ENCODE peak calls at places on chromosomes 7 and 10, in ten cellular contexts. O is T-helper 2 cell; I is HEK293T; V is CD8-positive, alpha-beta T cell; G is lower lobe of right lung; K is GM10248; X is NCI-H1436; A is NCI-H1105 treated with DMSO at 0.1 percent for 48 hours; H is mammary epithelial cell; W is WTC11. N is an unnamed sample.

GRCh38 chr7:90446137-90446899 is 23.1 kb upstream of the PTTG1IP2 start:
- DNase-seq in K (no peak), I (no peak), O (no peak), W (no peak), H (no peak), X (no peak), V (no peak), A (no peak), G (no peak), N (no peak)

GRCh38 chr10:105729428-105729827 is 1088.3 kb downstream of the SORCS3 start:
- DNase-seq in G (no peak), V (no peak), W (no peak), K (no peak), I (no peak), H (no peak), A (no peak), O (no peak), X (no peak), N (no peak)

GRCh38 chr7:100407285-100408180 is 21.0 kb downstream of the ZCWPW1 start:
- DNase-seq in V (peak), H (peak), O (peak), X (peak), G (no peak), W (no peak), A (peak), K (peak), I (peak), N (peak)

GRCh38 chr7:50379082-50379481 is 71.1 kb downstream of the FIGNL1 start:
- DNase-seq in V (no peak), A (peak), I (no peak), G (no peak), H (peak), K (no peak), X (peak), W (peak), O (no peak), N (no peak)

GRCh38 chr7:144885453-144885852 is 49.6 kb upstream of the TPK1 start:
- DNase-seq in K (no peak), O (no peak), W (no peak), A (no peak), V (no peak), X (no peak), G (no peak), H (no peak), I (no peak), N (no peak)

GRCh38 chr10:122343135-122343800 is 31.2 kb upstream of the PLEKHA1 start:
- DNase-seq in K (no peak), G (no peak), X (no peak), V (no peak), O (no peak), I (no peak), A (no peak), H (no peak), W (no peak), N (no peak)

GRCh38 chr7:3455826-3456444 is 154.9 kb downstream of the SDK1 start:
- DNase-seq in H (no peak), X (no peak), W (no peak), K (no peak), I (no peak), V (no peak), O (no peak), G (no peak), A (no peak), N (no peak)

GRCh38 chr7:50552921-50553320 is 12.3 kb downstream of the DDC start:
- DNase-seq in X (no peak), V (no peak), W (no peak), G (no peak), I (no peak), A (no peak), O (no peak), H (peak), K (no peak), N (peak)

GRCh38 chr10:97764519-97764931 is 7.3 kb downstream of the SFRP5 start:
- DNase-seq in V (no peak), G (peak), A (no peak), W (no peak), H (no peak), O (no peak), X (no peak), I (no peak), K (no peak), N (peak)

GRCh38 chr10:5563991-5564536 is 39.3 kb downstream of the CALML3 start:
- DNase-seq in K (no peak), V (peak), A (no peak), X (no peak), W (no peak), G (peak), I (no peak), O (peak), H (peak), N (no peak)

GRCh38 chr10:47367646-47368045 is 16.4 kb downstream of the ZNF488 start:
- DNase-seq in W (no peak), K (no peak), G (no peak), V (no peak), I (no peak), A (no peak), O (no peak), X (no peak), H (no peak), N (peak)

GRCh38 chr7:30598121-30598876 is 3.6 kb downstream of the GARS1 start:
- DNase-seq in A (no peak), X (no peak), O (no peak), K (no peak), I (no peak), H (peak), W (no peak), G (no peak), V (no peak), N (no peak)

GRCh38 chr7:130201796-130202195 is 3.4 kb downstream of the TMEM209 start:
- DNase-seq in K (no peak), V (no peak), G (no peak), W (no peak), A (no peak), O (no peak), I (no peak), X (no peak), H (no peak), N (no peak)

GRCh38 chr7:51376420-51377092 is 59.9 kb upstream of the COBL start:
- DNase-seq in A (no peak), G (no peak), V (no peak), O (no peak), X (no peak), H (peak), W (no peak), I (no peak), K (no peak), N (no peak)

GRCh38 chr10:102648889-102649752 is 4.8 kb downstream of the TRIM8 start:
- DNase-seq in K (no peak), V (no peak), G (peak), A (no peak), H (no peak), I (no peak), W (no peak), X (no peak), O (peak), N (peak)

GRCh38 chr10:121070671-121071070 is 219.5 kb downstream of the WDR11 start:
- DNase-seq in G (no peak), W (no peak), A (no peak), K (no peak), H (no peak), X (no peak), I (no peak), O (no peak), V (no peak), N (no peak)

GRCh38 chr7:94620703-94621118 is 35.2 kb downstream of the SGCE start:
- DNase-seq in H (peak), I (no peak), V (no peak), G (peak), K (peak), X (no peak), A (no peak), W (no peak), O (no peak), N (peak)

N was measured in aorta.